ENCODE peak calls at places on chromosomes 3 and 15, in eight cellular contexts. B is H1; V is neuronal stem cell; W is RWPE1; Y is PC-3; M is fibroblast of lung; N is CD8-positive, alpha-beta memory T cell; S is right lobe of liver. I is an unnamed sample.

GRCh38 chr3:75294124-75294523 is 370.0 kb upstream of the FRG2C start:
- DNase-seq in B (peak; percentile 53), V (peak; percentile 29), W (peak; percentile 8), Y (peak; percentile 45), M (peak; percentile 33), N (no peak), S (peak; percentile 41), I (peak; percentile 57)

GRCh38 chr3:97105989-97106651 is 291.7 kb downstream of the EPHA6 start:
- DNase-seq in B (no peak), V (no peak), W (no peak), Y (no peak), M (no peak), N (no peak), S (no peak), I (no peak)

GRCh38 chr3:52446631-52447511 is 2.0 kb upstream of the SEMA3G start:
- DNase-seq in B (peak; percentile 95), V (peak; percentile 78), W (peak; percentile 48), Y (peak; percentile 80), M (peak; percentile 29), N (peak; percentile 71), S (no peak), I (peak; percentile 80)

GRCh38 chr3:169391672-169392071 is 271.8 kb downstream of the MECOM start:
- DNase-seq in B (no peak), V (no peak), W (no peak), Y (no peak), M (no peak), N (no peak), S (no peak), I (peak; percentile 8)

GRCh38 chr15:85047271-85047948 is 65.8 kb downstream of the PDE8A start:
- DNase-seq in B (no peak), V (no peak), W (peak; percentile 60), Y (peak; percentile 90), M (peak; percentile 96), N (peak; percentile 26), S (no peak), I (peak; percentile 15)

GRCh38 chr15:72934006-72934405 is 118.3 kb upstream of the NEO1 start:
- DNase-seq in B (no peak), V (no peak), W (no peak), Y (no peak), M (peak; percentile 42), N (no peak), S (no peak), I (no peak)

GRCh38 chr3:113261996-113262665 is 50.8 kb downstream of the BOC start:
- DNase-seq in B (no peak), V (no peak), W (no peak), Y (no peak), M (peak; percentile 57), N (no peak), S (no peak), I (no peak)

GRCh38 chr3:197942956-197943556 is 6.9 kb upstream of the RPL35A start:
- DNase-seq in B (no peak), V (no peak), W (peak; percentile 42), Y (peak; percentile 73), M (peak; percentile 36), N (peak; percentile 43), S (no peak), I (peak; percentile 56)

GRCh38 chr3:14455571-14456317 is 53.3 kb downstream of the SLC6A6 start:
- DNase-seq in B (no peak), V (no peak), W (no peak), Y (no peak), M (no peak), N (no peak), S (no peak), I (no peak)

GRCh38 chr3:40741729-40742128 is 217.0 kb downstream of the ZNF621 start:
- DNase-seq in B (no peak), V (peak; percentile 6), W (no peak), Y (no peak), M (peak; percentile 4), N (no peak), S (no peak), I (peak; percentile 76)

GRCh38 chr15:26945046-26945445 is 25.9 kb upstream of the GABRG3 start:
- DNase-seq in B (no peak), V (no peak), W (no peak), Y (no peak), M (peak; percentile 1), N (no peak), S (no peak), I (no peak)

GRCh38 chr3:123385072-123385471 is 63.8 kb downstream of the ADCY5 start:
- DNase-seq in B (no peak), V (no peak), W (no peak), Y (no peak), M (peak; percentile 29), N (no peak), S (no peak), I (peak; percentile 57)

GRCh38 chr3:17972889-17973558 is 230.6 kb upstream of the TBC1D5 start:
- DNase-seq in B (no peak), V (no peak), W (no peak), Y (no peak), M (no peak), N (no peak), S (no peak), I (no peak)

GRCh38 chr15:73972984-73973682 is 19.0 kb downstream of the STOML1 start:
- DNase-seq in B (peak; percentile 92), V (peak; percentile 84), W (peak; percentile 85), Y (peak; percentile 89), M (peak; percentile 59), N (peak; percentile 74), S (peak; percentile 82), I (peak; percentile 90)

GRCh38 chr3:107065094-107065861 is 312.0 kb upstream of the CCDC54 start:
- DNase-seq in B (no peak), V (no peak), W (no peak), Y (peak; percentile 10), M (peak; percentile 37), N (no peak), S (no peak), I (peak; percentile 18)

GRCh38 chr3:134060561-134061385 is 31.0 kb upstream of the SLCO2A1 start:
- DNase-seq in B (peak; percentile 22), V (no peak), W (no peak), Y (no peak), M (no peak), N (no peak), S (peak; percentile 35), I (peak; percentile 33)

GRCh38 chr3:107508331-107508730 is 14.4 kb upstream of the BBX start:
- DNase-seq in B (no peak), V (no peak), W (no peak), Y (no peak), M (no peak), N (no peak), S (no peak), I (no peak)

GRCh38 chr3:134352031-134352671 is 22.1 kb downstream of the AMOTL2 start:
- DNase-seq in B (no peak), V (no peak), W (no peak), Y (peak; percentile 57), M (no peak), N (no peak), S (peak; percentile 93), I (peak; percentile 61)

GRCh38 chr3:183987014-183987600 is 30.6 kb downstream of the ABCC5 start:
- DNase-seq in B (no peak), V (no peak), W (no peak), Y (no peak), M (no peak), N (no peak), S (no peak), I (no peak)

GRCh38 chr3:54835701-54836100 is 92.2 kb downstream of the LRTM1 start:
- DNase-seq in B (no peak), V (no peak), W (no peak), Y (no peak), M (no peak), N (no peak), S (no peak), I (no peak)

GRCh38 chr3:126313166-126313565 is 44.0 kb downstream of the KLF15 start:
- DNase-seq in B (no peak), V (no peak), W (no peak), Y (no peak), M (no peak), N (no peak), S (no peak), I (no peak)

GRCh38 chr3:179016979-179017670 is 54.5 kb downstream of the ZMAT3 start:
- DNase-seq in B (no peak), V (no peak), W (no peak), Y (no peak), M (no peak), N (no peak), S (no peak), I (no peak)
- H3K27ac ChIP-seq in B (no peak overlapping the region), V (no peak overlapping the region), W (no peak overlapping the region), Y (no peak overlapping the region), M (no peak overlapping the region), N (no peak overlapping the region), S (no peak overlapping the region), I (no peak overlapping the region)

GRCh38 chr3:196740476-196741400 is 1.1 kb downstream of the PAK2 start:
- DNase-seq in B (no peak), V (peak; percentile 43), W (peak; percentile 25), Y (peak; percentile 68), M (peak; percentile 54), N (peak; percentile 68), S (no peak), I (peak; percentile 66)
- H3K27ac ChIP-seq in B (peak overlapping the region; percentile 90), V (peak overlapping the region; percentile 89), W (peak overlapping the region; percentile 95), Y (peak overlapping the region; percentile 78), M (peak overlapping the region; percentile 91), N (peak overlapping the region; percentile 82), S (peak overlapping the region; percentile 96), I (peak overlapping the region; percentile 98)

DNA sequence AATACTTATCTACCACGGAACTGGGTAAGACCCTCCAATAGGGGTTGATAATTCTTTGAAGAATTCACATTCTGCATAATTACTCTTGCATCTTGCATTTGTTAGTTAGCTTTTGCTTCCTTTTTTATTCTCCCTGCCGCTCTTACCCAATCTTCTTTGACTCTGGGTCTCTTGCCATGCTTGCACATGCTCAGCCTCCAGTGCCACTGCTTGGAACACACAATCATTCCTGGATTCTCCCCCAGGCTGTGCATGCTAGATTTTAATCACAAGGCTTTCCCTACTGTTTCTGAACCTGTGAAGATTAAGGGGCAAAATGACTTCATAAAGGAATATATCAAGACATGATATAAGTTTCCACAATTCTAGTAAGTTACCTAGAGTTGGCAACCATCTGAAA is 133.1 kb downstream of the IL1RAP start:
- DNase-seq in B (no peak), V (no peak), W (no peak), Y (no peak), M (no peak), N (no peak), S (no peak), I (no peak)
- H3K27ac ChIP-seq in B (no peak overlapping the region), V (no peak overlapping the region), W (no peak overlapping the region), Y (no peak overlapping the region), M (no peak overlapping the region), N (no peak overlapping the region), S (no peak overlapping the region), I (no peak overlapping the region)

GRCh38 chr3:177147790-177148189 is 49.5 kb downstream of the TBL1XR1 start:
- DNase-seq in B (no peak), V (no peak), W (no peak), Y (no peak), M (no peak), N (no peak), S (no peak), I (no peak)

GRCh38 chr3:177144922-177145321 is 52.4 kb downstream of the TBL1XR1 start:
- DNase-seq in B (no peak), V (no peak), W (peak; percentile 13), Y (peak; percentile 38), M (no peak), N (peak; percentile 49), S (no peak), I (no peak)

GRCh38 chr3:177146646-177147045 is 50.6 kb downstream of the TBL1XR1 start:
- DNase-seq in B (no peak), V (no peak), W (no peak), Y (peak; percentile 26), M (peak; percentile 47), N (no peak), S (no peak), I (no peak)

GRCh38 chr3:177145954-177146353 is 51.3 kb downstream of the TBL1XR1 start:
- DNase-seq in B (no peak), V (no peak), W (no peak), Y (no peak), M (no peak), N (no peak), S (no peak), I (no peak)

GRCh38 chr3:177145402-177145801 is 51.9 kb downstream of the TBL1XR1 start:
- DNase-seq in B (no peak), V (no peak), W (no peak), Y (no peak), M (no peak), N (peak; percentile 10), S (no peak), I (no peak)
- H3K27ac ChIP-seq in B (no peak overlapping the region), V (no peak overlapping the region), W (no peak overlapping the region), Y (peak overlapping the region; percentile 16), M (no peak overlapping the region), N (no peak overlapping the region), S (no peak overlapping the region), I (peak overlapping the region; percentile 57)